ENCODE peak calls at places on chromosomes 11 and 22, in ten cellular contexts. K is upper lobe of right lung, H is thoracic aorta, Q is cardiac muscle cell, S is neural progenitor cell, F is spleen, R is sigmoid colon, I is fibroblast of lung, X is psoas muscle, O is K562. N is an unnamed sample.

GRCh38 chr11:111978028-111978771 is 41.1 kb downstream of the DIXDC1 start:
- DNase-seq in K (no peak), H (no peak), Q (peak; percentile 85), S (peak; percentile 72), F (no peak), R (peak; percentile 90), I (peak; percentile 77), X (peak; percentile 61), O (no peak), N (peak; percentile 90)

GRCh38 chr11:12857572-12857971 is 151.5 kb upstream of the RASSF10 start:
- DNase-seq in K (no peak), H (no peak), Q (no peak), S (no peak), F (no peak), R (no peak), I (no peak), X (no peak), O (no peak), N (no peak)

GRCh38 chr11:107044503-107044902 is 26.2 kb upstream of the GUCY1A2 start:
- DNase-seq in K (no peak), H (no peak), Q (no peak), S (no peak), F (no peak), R (no peak), I (peak; percentile 72), X (no peak), O (no peak), N (no peak)

GRCh38 chr11:121661796-121662508 is 209.2 kb upstream of the SORL1-AS1 start:
- DNase-seq in K (no peak), H (no peak), Q (no peak), S (no peak), F (no peak), R (no peak), I (peak; percentile 83), X (no peak), O (no peak), N (peak; percentile 52)

GRCh38 chr11:65546217-65546958 is 11.8 kb downstream of the LTBP3 start:
- DNase-seq in K (peak; percentile 98), H (no peak), Q (peak; percentile 91), S (peak; percentile 94), F (peak; percentile 99), R (peak; percentile 90), I (no peak), X (peak; percentile 86), O (peak; percentile 98), N (peak; percentile 77)

GRCh38 chr11:32960553-32961164 is 55.0 kb upstream of the DEPDC7 start:
- DNase-seq in K (no peak), H (no peak), Q (peak; percentile 61), S (peak; percentile 50), F (no peak), R (no peak), I (peak; percentile 40), X (no peak), O (peak; percentile 11), N (no peak)

GRCh38 chr11:84720706-84721402 is 906.3 kb downstream of the DLG2 start:
- DNase-seq in K (peak; percentile 69), H (no peak), Q (peak; percentile 36), S (peak; percentile 53), F (peak; percentile 74), R (peak; percentile 64), I (peak; percentile 12), X (peak; percentile 67), O (no peak), N (no peak)

GRCh38 chr11:94661444-94661843 is 94.3 kb downstream of the PIWIL4 start:
- DNase-seq in K (no peak), H (no peak), Q (no peak), S (no peak), F (no peak), R (no peak), I (no peak), X (no peak), O (no peak), N (no peak)

GRCh38 chr11:130300567-130300966 is 14.2 kb downstream of the ZBTB44 start:
- DNase-seq in K (no peak), H (no peak), Q (no peak), S (no peak), F (no peak), R (no peak), I (no peak), X (no peak), O (no peak), N (no peak)

GRCh38 chr11:25890626-25891250 is 441.2 kb upstream of the ANO3 start:
- DNase-seq in K (no peak), H (no peak), Q (no peak), S (no peak), F (no peak), R (no peak), I (no peak), X (no peak), O (no peak), N (no peak)

GRCh38 chr11:19426022-19426718 is 185.4 kb upstream of the E2F8 start:
- DNase-seq in K (no peak), H (no peak), Q (no peak), S (no peak), F (no peak), R (no peak), I (no peak), X (no peak), O (no peak), N (no peak)

GRCh38 chr11:133699071-133699470 is 146.2 kb downstream of the SPATA19 start:
- DNase-seq in K (no peak), H (no peak), Q (no peak), S (no peak), F (no peak), R (no peak), I (no peak), X (no peak), O (no peak), N (no peak)
- H3K4me1 ChIP-seq in K (no peaks in the 10 kb centered on the region), H (no peaks in the 10 kb centered on the region), Q (peaks cover 20% of the 10 kb centered on the region), S (no peaks in the 10 kb centered on the region), F (no peaks in the 10 kb centered on the region), R (no peaks in the 10 kb centered on the region), I (no peaks in the 10 kb centered on the region), X (peaks cover 6% of the 10 kb centered on the region), O (no peaks in the 10 kb centered on the region), N (no peaks in the 10 kb centered on the region)

DNA sequence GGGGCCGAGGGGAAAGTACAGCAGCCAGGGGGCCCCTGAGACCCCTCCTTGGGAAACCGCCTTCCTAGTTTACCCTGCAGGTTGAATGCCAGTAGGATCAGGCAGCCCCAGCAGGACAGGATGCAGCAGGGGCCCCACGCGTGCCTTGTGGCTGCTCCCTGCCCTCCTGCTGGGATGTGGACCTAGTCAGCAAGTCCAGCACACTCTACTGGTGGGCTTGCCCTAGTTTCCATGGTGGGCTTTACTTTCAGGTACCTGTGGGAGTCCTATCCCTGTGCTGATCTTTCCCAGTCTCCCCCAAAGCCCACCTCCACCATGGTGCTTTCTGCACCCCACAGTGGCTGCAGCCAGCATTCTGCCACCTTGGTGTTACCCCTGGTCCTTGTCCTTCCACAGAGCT is 22.2 kb downstream of the SHISA8 start:
- DNase-seq in K (no peak), H (no peak), Q (no peak), S (no peak), F (no peak), R (no peak), I (no peak), X (no peak), O (no peak), N (no peak)
- TF ChIP-seq CTCF in K (no peak), H (no peak), Q (no peak), S (no peak), F (no peak), R (no peak), I (no peak), X (no peak), O (no peak), N (no peak)

GRCh38 chr11:769887-770641 is 7.2 kb downstream of the GATD1 start:
- DNase-seq in K (no peak), H (no peak), Q (no peak), S (no peak), F (no peak), R (no peak), I (no peak), X (no peak), O (no peak), N (no peak)
- H3K36me3 ChIP-seq in K (peaks cover 55% of the 10 kb centered on the region), H (peaks cover 25% of the 10 kb centered on the region), Q (peaks cover 16% of the 10 kb centered on the region), S (no peaks in the 10 kb centered on the region), F (no peaks in the 10 kb centered on the region), R (no peaks in the 10 kb centered on the region), I (peaks cover 41% of the 10 kb centered on the region), X (peaks cover 90% of the 10 kb centered on the region), O (peaks cover 82% of the 10 kb centered on the region), N (peaks cover 59% of the 10 kb centered on the region)

DNA sequence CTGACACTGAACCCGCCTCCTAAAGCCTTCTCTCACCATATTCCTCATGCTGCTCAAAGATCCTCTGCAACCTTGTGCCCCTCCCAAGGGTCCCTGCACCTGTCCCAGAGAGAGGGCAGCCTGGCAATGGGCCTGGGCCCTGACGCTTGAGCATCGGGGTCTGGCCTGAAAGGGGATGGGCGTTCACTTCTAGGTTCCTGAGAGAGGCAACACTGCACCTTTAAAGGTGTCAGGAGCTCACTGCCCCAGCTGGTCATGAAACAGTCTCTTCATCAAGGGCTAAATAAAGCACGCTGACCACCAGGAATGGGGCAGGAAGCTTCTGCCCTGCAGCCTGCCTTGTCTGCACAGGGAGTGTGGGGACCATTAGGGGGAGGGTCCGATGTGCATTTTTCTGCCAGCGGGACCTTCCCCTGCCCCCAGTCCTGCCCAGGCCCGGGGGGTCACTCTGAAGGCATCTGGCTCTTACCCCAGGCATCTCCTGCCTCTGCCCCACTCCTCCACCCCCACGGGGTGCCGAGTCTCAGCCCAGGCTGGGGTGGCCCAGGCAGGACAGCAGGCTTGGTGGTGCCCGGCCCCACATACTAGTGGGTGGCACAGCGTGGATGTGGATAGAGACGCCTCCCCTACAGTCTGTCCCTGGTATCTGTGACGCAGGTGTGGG is 3.5 kb downstream of the C11orf21 start:
- DNase-seq in K (peak; percentile 55), H (no peak), Q (no peak), S (no peak), F (peak; percentile 68), R (peak; percentile 37), I (no peak), X (peak; percentile 39), O (no peak), N (no peak)
- H3K4me1 ChIP-seq in K (no peaks in the 10 kb centered on the region), H (peaks cover 13% of the 10 kb centered on the region), Q (peaks cover 35% of the 10 kb centered on the region), S (no peaks in the 10 kb centered on the region), F (peaks cover 53% of the 10 kb centered on the region), R (peaks cover 7% of the 10 kb centered on the region), I (no peaks in the 10 kb centered on the region), X (no peaks in the 10 kb centered on the region), O (peaks cover 35% of the 10 kb centered on the region), N (peaks cover 10% of the 10 kb centered on the region)

GRCh38 chr22:24156915-24157782 is 24.1 kb upstream of the SUSD2 start:
- DNase-seq in K (peak; percentile 95), H (peak; percentile 65), Q (peak; percentile 90), S (peak; percentile 94), F (peak; percentile 98), R (peak; percentile 93), I (peak; percentile 64), X (peak; percentile 88), O (peak; percentile 91), N (peak; percentile 86)

GRCh38 chr22:24154826-24155225 is 26.5 kb upstream of the SUSD2 start:
- DNase-seq in K (no peak), H (no peak), Q (no peak), S (no peak), F (no peak), R (no peak), I (no peak), X (no peak), O (no peak), N (no peak)

GRCh38 chr22:24153959-24154358 is 27.3 kb upstream of the SUSD2 start:
- DNase-seq in K (no peak), H (no peak), Q (no peak), S (no peak), F (no peak), R (no peak), I (no peak), X (no peak), O (no peak), N (no peak)

GRCh38 chr22:24156146-24156914 is 25.0 kb upstream of the SUSD2 start:
- DNase-seq in K (peak; percentile 82), H (no peak), Q (peak; percentile 72), S (peak; percentile 71), F (peak; percentile 94), R (no peak), I (peak; percentile 58), X (peak; percentile 64), O (no peak), N (no peak)

GRCh38 chr22:24155597-24156145 is 25.6 kb upstream of the SUSD2 start:
- DNase-seq in K (peak; percentile 92), H (no peak), Q (peak; percentile 84), S (peak; percentile 80), F (peak; percentile 94), R (peak; percentile 94), I (peak; percentile 72), X (peak; percentile 88), O (peak; percentile 11), N (peak; percentile 80)
- TF ChIP-seq CTCF in K (peak; percentile 56), H (peak; percentile 52), Q (peak; percentile 54), S (peak; percentile 57), F (peak; percentile 33), R (peak; percentile 32), I (peak; percentile 38), X (peak; percentile 34), O (no peak), N (peak; percentile 43)